ENCODE peak calls at places on chromosomes 3 and 15, in nine cellular contexts. S is activated T-cell treated with anti-CD3 and anti-CD28 coated beads, Interleukin-2, amount 50 U/mL, for 1 hour; P is activated B cell treated with CpG ODN at 0.5 μM for 24 hours; R is epithelial cell of prostate; L is naive thymus-derived CD8-positive, alpha-beta T cell; Q is GM13977; Z is body of pancreas; H is KBM-7; N is upper lobe of right lung. A is an unnamed sample.

GRCh38 chr3:126147147-126147931 is 33.0 kb downstream of the ALDH1L1 start:
- DNase-seq in R (no peak), Z (peak; percentile 6), H (no peak), Q (no peak), L (no peak), N (peak; percentile 37), S (peak; percentile 10), P (no peak), A (no peak)

GRCh38 chr15:63329567-63330350 is 51.9 kb downstream of the CA12 start:
- DNase-seq in Q (no peak), H (no peak), L (no peak), Z (no peak), N (no peak), S (no peak), P (no peak), R (no peak), A (no peak)

GRCh38 chr3:10189557-10190374 is 25.0 kb downstream of the IRAK2 start:
- DNase-seq in R (peak; percentile 78), S (peak; percentile 40), H (peak; percentile 95), P (no peak), L (no peak), Z (peak; percentile 63), N (peak; percentile 90), Q (no peak), A (no peak)

GRCh38 chr3:53009826-53010539 is 35.9 kb downstream of the SFMBT1 start:
- DNase-seq in H (no peak), S (no peak), Z (no peak), R (no peak), N (no peak), L (no peak), Q (no peak), P (no peak), A (peak; percentile 27)

GRCh38 chr15:42130246-42130986 is 26.0 kb downstream of the PLA2G4F start:
- DNase-seq in R (no peak), P (no peak), L (no peak), Z (no peak), S (no peak), H (no peak), Q (no peak), N (peak; percentile 23), A (no peak)

GRCh38 chr15:58698887-58699641 is 50.4 kb downstream of the ADAM10 start:
- DNase-seq in S (no peak), Q (no peak), N (no peak), L (no peak), P (no peak), H (no peak), R (no peak), Z (no peak), A (no peak)

GRCh38 chr15:98562361-98562791 is 86.0 kb upstream of the IGF1R start:
- DNase-seq in Z (no peak), L (no peak), H (no peak), S (no peak), P (no peak), R (peak; percentile 99), Q (no peak), N (no peak), A (no peak)

GRCh38 chr3:15120986-15121385 is 22.0 kb upstream of the RBSN start:
- DNase-seq in S (no peak), R (no peak), L (no peak), H (no peak), P (no peak), N (no peak), Z (no peak), Q (peak; percentile 32), A (no peak)

GRCh38 chr3:139944256-139944910 is 9.4 kb downstream of the CLSTN2 start:
- DNase-seq in R (no peak), H (no peak), Q (no peak), L (no peak), P (no peak), N (no peak), S (no peak), Z (no peak), A (no peak)

GRCh38 chr15:67193223-67194009 is 61.0 kb downstream of the AAGAB start:
- DNase-seq in L (no peak), P (no peak), N (no peak), H (no peak), Z (no peak), R (no peak), Q (no peak), S (no peak), A (no peak)

GRCh38 chr3:46759239-46760152 is 41.8 kb upstream of the PRSS50 start:
- DNase-seq in R (no peak), N (no peak), Q (no peak), P (no peak), H (no peak), L (no peak), S (no peak), Z (no peak), A (no peak)

GRCh38 chr15:72770673-72771328 is 12.8 kb downstream of the ADPGK start:
- DNase-seq in L (no peak), Q (peak; percentile 18), P (no peak), R (no peak), Z (no peak), H (no peak), N (no peak), S (no peak), A (no peak)

GRCh38 chr3:23389686-23390085 is 186.6 kb downstream of the UBE2E2 start:
- DNase-seq in N (no peak), H (no peak), S (no peak), P (no peak), Z (no peak), Q (no peak), L (no peak), R (no peak), A (no peak)

GRCh38 chr3:139588450-139588849 is 48.9 kb upstream of the RBP1 start:
- DNase-seq in L (no peak), P (no peak), S (no peak), Q (peak; percentile 24), Z (peak; percentile 27), R (no peak), H (no peak), N (no peak), A (no peak)

GRCh38 chr15:69919816-69920215 is 177.9 kb downstream of the TLE3 start:
- DNase-seq in L (no peak), H (no peak), S (no peak), N (no peak), Z (no peak), R (no peak), Q (no peak), P (no peak), A (no peak)

GRCh38 chr3:179196098-179196497 is 47.9 kb downstream of the PIK3CA start:
- DNase-seq in Q (peak; percentile 53), H (no peak), L (peak; percentile 52), N (no peak), S (no peak), R (no peak), P (no peak), Z (no peak), A (peak; percentile 56)

GRCh38 chr15:43893956-43894355 is 67.2 kb downstream of the WDR76 start:
- DNase-seq in S (no peak), H (no peak), Q (no peak), N (no peak), R (no peak), Z (peak; percentile 58), P (no peak), L (no peak), A (no peak)

GRCh38 chr15:41966920-41967465 is 5.4 kb downstream of the EHD4 start:
- DNase-seq in Z (peak; percentile 6), R (no peak), H (no peak), N (no peak), P (no peak), L (no peak), S (no peak), Q (no peak), A (no peak)

GRCh38 chr3:114404590-114404989 is 110.8 kb downstream of the TIGIT start:
- DNase-seq in R (no peak), Q (no peak), N (no peak), H (no peak), Z (no peak), P (no peak), S (no peak), L (no peak), A (no peak)

GRCh38 chr15:83565553-83566159 is 88.3 kb upstream of the ADAMTSL3 start:
- DNase-seq in R (no peak), Q (peak; percentile 40), H (peak; percentile 68), S (no peak), N (no peak), L (no peak), P (no peak), Z (no peak), A (peak; percentile 33)

GRCh38 chr3:17373304-17373703 is 369.1 kb downstream of the TBC1D5 start:
- DNase-seq in H (no peak), N (no peak), R (no peak), Z (no peak), P (no peak), Q (no peak), S (no peak), L (no peak), A (no peak)

GRCh38 chr3:81242871-81243270 is 518.6 kb downstream of the GBE1 start:
- DNase-seq in H (peak; percentile 37), R (no peak), S (no peak), L (no peak), Z (no peak), Q (no peak), N (no peak), P (no peak), A (no peak)

GRCh38 chr3:172023915-172024314 is 15.5 kb upstream of the FNDC3B start:
- DNase-seq in Q (no peak), L (no peak), H (no peak), R (no peak), Z (no peak), S (no peak), N (no peak), P (no peak), A (no peak)

GRCh38 chr3:190886945-190887344 is 24.5 kb upstream of the GMNC start:
- DNase-seq in P (no peak), S (no peak), R (no peak), Q (peak; percentile 17), N (no peak), H (peak; percentile 71), Z (no peak), L (no peak), A (peak; percentile 34)

GRCh38 chr3:16315623-16316022 is 50.6 kb downstream of the OXNAD1 start:
- DNase-seq in R (no peak), N (no peak), P (no peak), L (no peak), Z (no peak), S (no peak), H (no peak), Q (no peak), A (no peak)

GRCh38 chr3:128681277-128681829 is 30.7 kb upstream of the RPN1 start:
- DNase-seq in S (no peak), P (no peak), Z (no peak), L (no peak), Q (no peak), H (no peak), N (no peak), R (no peak), A (no peak)

A was measured in GM13976.